ENCODE peak calls at places on chromosomes 16 and 17, in eight cellular contexts. One of them, this sample, is unnamed.
A peak's percentile ranks its signal among the peaks of the same experiment; 100 is the strongest.

GRCh38 chr16:66809765-66810164 is 8.4 kb upstream of the TERB1 start:
- DNase-seq in stimulated activated CD4-positive, alpha-beta T cell treated with anti-CD3 and anti-CD28 coated beads, Interleukin-2, amount 100 ng/mL, for 48 hours: no peak
- DNase-seq in T-helper 1 cell: no peak
- DNase-seq in NCI-H1694: no peak
- DNase-seq in foreskin melanocyte: no peak
- DNase-seq in left ventricle myocardium superior: no peak
- DNase-seq in neural progenitor cell: no peak
- DNase-seq in fibroblast of the conjunctiva: no peak
- DNase-seq in this sample: no peak

GRCh38 chr17:80429356-80430275 is 14.6 kb downstream of the ENDOV start:
- DNase-seq in stimulated activated CD4-positive, alpha-beta T cell treated with anti-CD3 and anti-CD28 coated beads, Interleukin-2, amount 100 ng/mL, for 48 hours: no peak
- DNase-seq in T-helper 1 cell: no peak
- DNase-seq in NCI-H1694: no peak
- DNase-seq in foreskin melanocyte: no peak
- DNase-seq in left ventricle myocardium superior: peak; percentile 16
- DNase-seq in neural progenitor cell: no peak
- DNase-seq in fibroblast of the conjunctiva: no peak
- DNase-seq in this sample: no peak

GRCh38 chr17:43132117-43132516 is 7.0 kb upstream of the BRCA1 start:
- DNase-seq in stimulated activated CD4-positive, alpha-beta T cell treated with anti-CD3 and anti-CD28 coated beads, Interleukin-2, amount 100 ng/mL, for 48 hours: no peak
- DNase-seq in T-helper 1 cell: no peak
- DNase-seq in NCI-H1694: no peak
- DNase-seq in foreskin melanocyte: no peak
- DNase-seq in left ventricle myocardium superior: no peak
- DNase-seq in neural progenitor cell: no peak
- DNase-seq in fibroblast of the conjunctiva: no peak
- DNase-seq in this sample: no peak

GRCh38 chr17:13154403-13154802 is 136.6 kb upstream of the ELAC2 start:
- DNase-seq in stimulated activated CD4-positive, alpha-beta T cell treated with anti-CD3 and anti-CD28 coated beads, Interleukin-2, amount 100 ng/mL, for 48 hours: no peak
- DNase-seq in T-helper 1 cell: no peak
- DNase-seq in NCI-H1694: no peak
- DNase-seq in foreskin melanocyte: no peak
- DNase-seq in left ventricle myocardium superior: no peak
- DNase-seq in neural progenitor cell: no peak
- DNase-seq in fibroblast of the conjunctiva: no peak
- DNase-seq in this sample: no peak

GRCh38 chr16:77043076-77043475 is 147.9 kb upstream of the MON1B start:
- DNase-seq in stimulated activated CD4-positive, alpha-beta T cell treated with anti-CD3 and anti-CD28 coated beads, Interleukin-2, amount 100 ng/mL, for 48 hours: no peak
- DNase-seq in T-helper 1 cell: no peak
- DNase-seq in NCI-H1694: peak; percentile 56
- DNase-seq in foreskin melanocyte: no peak
- DNase-seq in left ventricle myocardium superior: no peak
- DNase-seq in neural progenitor cell: peak; percentile 41
- DNase-seq in fibroblast of the conjunctiva: peak; percentile 12
- DNase-seq in this sample: no peak

GRCh38 chr17:31565652-31566051 is 174.2 kb downstream of the RAB11FIP4 start:
- DNase-seq in stimulated activated CD4-positive, alpha-beta T cell treated with anti-CD3 and anti-CD28 coated beads, Interleukin-2, amount 100 ng/mL, for 48 hours: no peak
- DNase-seq in T-helper 1 cell: no peak
- DNase-seq in NCI-H1694: no peak
- DNase-seq in foreskin melanocyte: no peak
- DNase-seq in left ventricle myocardium superior: no peak
- DNase-seq in neural progenitor cell: no peak
- DNase-seq in fibroblast of the conjunctiva: no peak
- DNase-seq in this sample: no peak

GRCh38 chr17:50107790-50108414 is 12.8 kb downstream of the PDK2 start:
- DNase-seq in stimulated activated CD4-positive, alpha-beta T cell treated with anti-CD3 and anti-CD28 coated beads, Interleukin-2, amount 100 ng/mL, for 48 hours: no peak
- DNase-seq in T-helper 1 cell: no peak
- DNase-seq in NCI-H1694: no peak
- DNase-seq in foreskin melanocyte: no peak
- DNase-seq in left ventricle myocardium superior: peak; percentile 7
- DNase-seq in neural progenitor cell: no peak
- DNase-seq in fibroblast of the conjunctiva: no peak
- DNase-seq in this sample: no peak

GRCh38 chr16:86448306-86448705 is 62.0 kb upstream of the FOXF1 start:
- DNase-seq in stimulated activated CD4-positive, alpha-beta T cell treated with anti-CD3 and anti-CD28 coated beads, Interleukin-2, amount 100 ng/mL, for 48 hours: no peak
- DNase-seq in T-helper 1 cell: no peak
- DNase-seq in NCI-H1694: no peak
- DNase-seq in foreskin melanocyte: no peak
- DNase-seq in left ventricle myocardium superior: no peak
- DNase-seq in neural progenitor cell: no peak
- DNase-seq in fibroblast of the conjunctiva: no peak
- DNase-seq in this sample: no peak

GRCh38 chr16:74736531-74737157 is 36.0 kb upstream of the MLKL start:
- DNase-seq in stimulated activated CD4-positive, alpha-beta T cell treated with anti-CD3 and anti-CD28 coated beads, Interleukin-2, amount 100 ng/mL, for 48 hours: no peak
- DNase-seq in T-helper 1 cell: no peak
- DNase-seq in NCI-H1694: no peak
- DNase-seq in foreskin melanocyte: no peak
- DNase-seq in left ventricle myocardium superior: no peak
- DNase-seq in neural progenitor cell: no peak
- DNase-seq in fibroblast of the conjunctiva: no peak
- DNase-seq in this sample: no peak

GRCh38 chr16:566475-567361 is at the start of gene NHLRC4:
- DNase-seq in stimulated activated CD4-positive, alpha-beta T cell treated with anti-CD3 and anti-CD28 coated beads, Interleukin-2, amount 100 ng/mL, for 48 hours: peak; percentile 37
- DNase-seq in T-helper 1 cell: no peak
- DNase-seq in NCI-H1694: no peak
- DNase-seq in foreskin melanocyte: no peak
- DNase-seq in left ventricle myocardium superior: peak; percentile 83
- DNase-seq in neural progenitor cell: peak; percentile 48
- DNase-seq in fibroblast of the conjunctiva: peak; percentile 49
- DNase-seq in this sample: no peak

GRCh38 chr17:82444284-82444893 is 6.2 kb downstream of the CYBC1 start:
- DNase-seq in stimulated activated CD4-positive, alpha-beta T cell treated with anti-CD3 and anti-CD28 coated beads, Interleukin-2, amount 100 ng/mL, for 48 hours: no peak
- DNase-seq in T-helper 1 cell: no peak
- DNase-seq in NCI-H1694: no peak
- DNase-seq in foreskin melanocyte: no peak
- DNase-seq in left ventricle myocardium superior: no peak
- DNase-seq in neural progenitor cell: no peak
- DNase-seq in fibroblast of the conjunctiva: no peak
- DNase-seq in this sample: no peak

GRCh38 chr17:43645765-43646481 is 15.8 kb downstream of the MEOX1 start:
- DNase-seq in stimulated activated CD4-positive, alpha-beta T cell treated with anti-CD3 and anti-CD28 coated beads, Interleukin-2, amount 100 ng/mL, for 48 hours: no peak
- DNase-seq in T-helper 1 cell: no peak
- DNase-seq in NCI-H1694: no peak
- DNase-seq in foreskin melanocyte: peak; percentile 32
- DNase-seq in left ventricle myocardium superior: peak; percentile 89
- DNase-seq in neural progenitor cell: peak; percentile 49
- DNase-seq in fibroblast of the conjunctiva: no peak
- DNase-seq in this sample: no peak

This sample was measured in astrocyte of the cerebellum.